ENCODE peak calls at places on chromosomes 7 and 10, in ten cellular contexts. V, X, Q, O, T, H, E, Z, C and K are unnamed samples.

GRCh38 chr10:48506147-48506917 is 98.5 kb downstream of the ARHGAP22 start:
- DNase-seq in E (no peak), T (no peak), O (no peak), Z (no peak), C (no peak), H (no peak), Q (no peak), X (no peak), V (peak; percentile 54), K (peak; percentile 38)

GRCh38 chr7:121516791-121517305 is 120.7 kb upstream of the FAM3C start:
- DNase-seq in Q (peak; percentile 47), C (no peak), Z (no peak), O (no peak), V (peak; percentile 5), E (no peak), T (no peak), H (no peak), X (no peak), K (no peak)

GRCh38 chr10:19815478-19816419 is 483 bp upstream of the PLXDC2 start:
- DNase-seq in V (peak; percentile 85), E (peak; percentile 79), T (peak; percentile 89), X (peak; percentile 69), Z (peak; percentile 69), H (peak; percentile 89), O (no peak), C (no peak), Q (peak; percentile 85), K (peak; percentile 88)

GRCh38 chr7:116571037-116571436 is 46.2 kb downstream of the CAV1 start:
- DNase-seq in O (no peak), V (peak; percentile 87), Z (no peak), Q (no peak), H (no peak), X (no peak), C (peak; percentile 62), E (no peak), T (no peak), K (no peak)

GRCh38 chr10:128337860-128338378 is 211.7 kb upstream of the MKI67 start:
- DNase-seq in Q (peak; percentile 52), E (no peak), T (no peak), H (peak; percentile 12), C (no peak), Z (no peak), V (no peak), X (no peak), O (no peak), K (no peak)

GRCh38 chr7:134302120-134302519 is 14.6 kb downstream of the SLC35B4 start:
- DNase-seq in V (peak; percentile 23), H (no peak), O (no peak), Q (no peak), T (no peak), X (no peak), Z (no peak), E (no peak), C (no peak), K (no peak)

GRCh38 chr10:45201271-45201670 is 114.1 kb downstream of the OR13A1 start:
- DNase-seq in H (no peak), V (no peak), T (no peak), Q (no peak), O (no peak), Z (no peak), X (no peak), E (no peak), C (no peak), K (no peak)

GRCh38 chr7:37062019-37062418 is 337.7 kb upstream of the AOAH start:
- DNase-seq in E (no peak), H (no peak), Z (no peak), V (no peak), T (no peak), C (no peak), Q (no peak), X (no peak), O (no peak), K (no peak)

GRCh38 chr7:42014625-42015412 is 222.2 kb downstream of the GLI3 start:
- DNase-seq in V (peak; percentile 68), C (no peak), E (no peak), X (peak; percentile 18), T (no peak), Z (no peak), H (no peak), O (peak; percentile 38), Q (no peak), K (no peak)

GRCh38 chr10:76082232-76082631 is 650.8 kb downstream of the LRMDA start:
- DNase-seq in Q (no peak), O (no peak), H (no peak), V (no peak), Z (no peak), T (no peak), E (no peak), C (no peak), X (no peak), K (no peak)

GRCh38 chr7:136687693-136688322 is 180.6 kb upstream of the CHRM2 start:
- DNase-seq in C (no peak), X (no peak), V (peak; percentile 40), Z (no peak), Q (no peak), O (peak; percentile 25), T (no peak), H (no peak), E (no peak), K (no peak)
- TF ChIP-seq CTCF in C (peak; percentile 55), X (peak; percentile 64), V (peak; percentile 44), Z (no peak), Q (no peak), O (no peak), T (peak; percentile 46), H (peak; percentile 67), E (no peak), K (peak; percentile 60)

DNA sequence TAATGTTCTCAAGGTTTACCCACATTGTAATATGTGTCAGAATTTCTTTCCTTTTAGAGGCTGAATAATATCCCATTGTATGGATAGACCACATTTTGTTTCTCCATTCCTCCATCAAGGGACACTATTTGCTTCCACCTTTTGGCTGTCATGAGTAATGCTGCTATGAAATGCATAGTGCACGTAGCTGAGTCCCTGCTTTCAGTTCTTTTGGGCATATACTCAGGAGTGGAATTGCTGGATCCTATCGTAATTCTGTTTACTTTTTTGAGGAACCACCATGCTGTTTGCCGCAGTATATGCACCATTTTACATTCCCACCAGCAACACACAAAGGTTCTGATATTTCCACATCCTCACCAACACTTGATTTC is 60.0 kb downstream of the PRF1 start:
- DNase-seq in H (no peak), Z (no peak), V (peak; percentile 29), Q (no peak), T (no peak), E (no peak), X (no peak), O (no peak), C (no peak), K (no peak)
- TF ChIP-seq CTCF in H (peak; percentile 24), Z (no peak), V (peak; percentile 6), Q (no peak), T (peak; percentile 11), E (no peak), X (no peak), O (no peak), C (peak; percentile 33), K (peak; percentile 45)

GRCh38 chr7:86301301-86301700 is 342.4 kb upstream of the GRM3 start:
- DNase-seq in C (no peak), O (no peak), X (no peak), T (no peak), Z (no peak), V (no peak), E (no peak), Q (no peak), H (no peak), K (no peak)
- TF ChIP-seq CTCF in C (no peak), O (no peak), X (no peak), T (no peak), Z (no peak), V (no peak), E (no peak), Q (no peak), H (no peak), K (no peak)

GRCh38 chr7:105935250-105935649 is 27.8 kb upstream of the CDHR3 start:
- DNase-seq in H (peak; percentile 73), V (no peak), X (no peak), Z (peak; percentile 74), Q (no peak), T (no peak), C (no peak), O (no peak), E (no peak), K (no peak)

GRCh38 chr7:105937411-105937810 is 25.7 kb upstream of the CDHR3 start:
- DNase-seq in Z (no peak), C (no peak), E (no peak), T (no peak), V (no peak), O (no peak), X (no peak), H (no peak), Q (no peak), K (no peak)

GRCh38 chr7:105932835-105933477 is 30.1 kb upstream of the CDHR3 start:
- DNase-seq in Q (no peak), C (peak; percentile 89), E (no peak), V (peak; percentile 73), X (no peak), T (no peak), O (no peak), Z (peak; percentile 37), H (no peak), K (no peak)

GRCh38 chr7:105931179-105931578 is 31.9 kb upstream of the CDHR3 start:
- DNase-seq in O (no peak), H (no peak), C (no peak), T (no peak), E (no peak), V (no peak), Z (no peak), Q (no peak), X (no peak), K (no peak)

GRCh38 chr7:105934577-105935185 is 28.4 kb upstream of the CDHR3 start:
- DNase-seq in X (peak; percentile 18), O (no peak), Z (peak; percentile 61), T (no peak), V (peak; percentile 89), H (peak; percentile 72), C (peak; percentile 47), Q (no peak), E (no peak), K (no peak)
- TF ChIP-seq CTCF in X (peak; percentile 63), O (no peak), Z (peak; percentile 26), T (peak; percentile 46), V (peak; percentile 32), H (peak; percentile 47), C (peak; percentile 38), Q (peak; percentile 42), E (no peak), K (peak; percentile 59)

DNA sequence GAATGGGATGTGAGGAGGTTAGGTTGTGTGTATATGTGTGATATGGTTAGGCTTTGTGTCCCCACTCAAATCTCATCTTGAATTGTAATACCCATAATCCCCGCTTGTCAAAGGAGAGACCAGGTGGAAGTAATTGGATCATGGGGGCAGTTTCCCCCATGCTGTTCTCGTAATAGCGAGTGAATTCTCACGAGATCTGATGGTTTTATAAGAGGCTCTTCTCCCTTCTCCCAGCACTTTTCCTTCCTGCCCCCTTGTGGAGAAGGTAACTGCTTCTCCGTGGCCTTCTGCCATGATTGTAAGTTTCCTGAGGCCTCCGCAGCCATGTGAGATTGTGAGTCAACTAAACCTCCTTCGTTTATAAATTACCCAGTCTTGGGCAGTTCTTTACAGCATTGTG is 47.3 kb downstream of the NPVF start:
- DNase-seq in X (no peak), Q (no peak), Z (no peak), H (no peak), V (no peak), C (no peak), T (no peak), O (no peak), E (no peak), K (no peak)
- TF ChIP-seq CTCF in X (no peak), Q (no peak), Z (no peak), H (no peak), V (no peak), C (no peak), T (no peak), O (no peak), E (no peak), K (no peak)